ENCODE peak calls at places on chromosomes 4 and X, in four cellular contexts. One of them, this sample, is unnamed.

GRCh38 chr4:76708986-76709385 is 189.0 kb downstream of the SOWAHB start:
- DNase-seq in upper lobe of left lung: no peak
- DNase-seq in stimulated activated CD4-positive, alpha-beta T cell treated with anti-CD3 and anti-CD28 coated beads, Interleukin-15, amount 100 ng/mL, for 24 hours: no peak
- DNase-seq in breast epithelium: no peak
- DNase-seq in this sample: no peak

GRCh38 chrX:70026112-70026850 is 23.5 kb downstream of the AWAT2 start:
- DNase-seq in upper lobe of left lung: no peak
- DNase-seq in breast epithelium: no peak
- DNase-seq in stimulated activated CD4-positive, alpha-beta T cell treated with anti-CD3 and anti-CD28 coated beads, Interleukin-15, amount 100 ng/mL, for 24 hours: no peak
- DNase-seq in this sample: no peak

GRCh38 chrX:55717521-55718497 is at the start of gene RRAGB:
- DNase-seq in upper lobe of left lung: peak; percentile 96
- DNase-seq in stimulated activated CD4-positive, alpha-beta T cell treated with anti-CD3 and anti-CD28 coated beads, Interleukin-15, amount 100 ng/mL, for 24 hours: peak; percentile 91
- DNase-seq in breast epithelium: peak; percentile 95
- DNase-seq in this sample: peak; percentile 73

GRCh38 chrX:111445485-111445884 is 33.5 kb upstream of the DCX start:
- DNase-seq in upper lobe of left lung: no peak
- DNase-seq in breast epithelium: no peak
- DNase-seq in stimulated activated CD4-positive, alpha-beta T cell treated with anti-CD3 and anti-CD28 coated beads, Interleukin-15, amount 100 ng/mL, for 24 hours: no peak
- DNase-seq in this sample: no peak

GRCh38 chrX:129762448-129762847 is 17.3 kb upstream of the SASH3 start:
- DNase-seq in stimulated activated CD4-positive, alpha-beta T cell treated with anti-CD3 and anti-CD28 coated beads, Interleukin-15, amount 100 ng/mL, for 24 hours: no peak
- DNase-seq in breast epithelium: no peak
- DNase-seq in upper lobe of left lung: no peak
- DNase-seq in this sample: no peak

GRCh38 chr4:109046549-109047171 is 255.8 kb downstream of the COL25A1 start:
- DNase-seq in upper lobe of left lung: no peak
- DNase-seq in breast epithelium: no peak
- DNase-seq in stimulated activated CD4-positive, alpha-beta T cell treated with anti-CD3 and anti-CD28 coated beads, Interleukin-15, amount 100 ng/mL, for 24 hours: no peak
- DNase-seq in this sample: no peak

GRCh38 chr4:64781737-64782326 is 372.6 kb upstream of the TECRL start:
- DNase-seq in stimulated activated CD4-positive, alpha-beta T cell treated with anti-CD3 and anti-CD28 coated beads, Interleukin-15, amount 100 ng/mL, for 24 hours: no peak
- DNase-seq in upper lobe of left lung: no peak
- DNase-seq in breast epithelium: no peak
- DNase-seq in this sample: no peak

GRCh38 chr4:174262624-174263444 is 20.6 kb downstream of the FBXO8 start:
- DNase-seq in upper lobe of left lung: no peak
- DNase-seq in breast epithelium: no peak
- DNase-seq in stimulated activated CD4-positive, alpha-beta T cell treated with anti-CD3 and anti-CD28 coated beads, Interleukin-15, amount 100 ng/mL, for 24 hours: no peak
- DNase-seq in this sample: no peak

GRCh38 chrX:102154900-102155805 is 624 bp downstream of the BEX5 start:
- DNase-seq in breast epithelium: no peak
- DNase-seq in upper lobe of left lung: no peak
- DNase-seq in stimulated activated CD4-positive, alpha-beta T cell treated with anti-CD3 and anti-CD28 coated beads, Interleukin-15, amount 100 ng/mL, for 24 hours: peak; percentile 40
- DNase-seq in this sample: no peak

GRCh38 chrX:111837226-111837625 is 38.8 kb upstream of the TRPC5OS start:
- DNase-seq in breast epithelium: no peak
- DNase-seq in stimulated activated CD4-positive, alpha-beta T cell treated with anti-CD3 and anti-CD28 coated beads, Interleukin-15, amount 100 ng/mL, for 24 hours: no peak
- DNase-seq in upper lobe of left lung: no peak
- DNase-seq in this sample: no peak

GRCh38 chrX:95733426-95733825 is 951.2 kb upstream of the DIAPH2 start:
- DNase-seq in breast epithelium: no peak
- DNase-seq in upper lobe of left lung: no peak
- DNase-seq in stimulated activated CD4-positive, alpha-beta T cell treated with anti-CD3 and anti-CD28 coated beads, Interleukin-15, amount 100 ng/mL, for 24 hours: no peak
- DNase-seq in this sample: no peak

GRCh38 chr4:104394409-104394813 is 100.3 kb downstream of the CXXC4 start:
- DNase-seq in breast epithelium: no peak
- DNase-seq in upper lobe of left lung: no peak
- DNase-seq in stimulated activated CD4-positive, alpha-beta T cell treated with anti-CD3 and anti-CD28 coated beads, Interleukin-15, amount 100 ng/mL, for 24 hours: no peak
- DNase-seq in this sample: no peak

GRCh38 chr4:54228563-54229501 is at the start of gene PDGFRA:
- DNase-seq in breast epithelium: peak; percentile 60
- DNase-seq in stimulated activated CD4-positive, alpha-beta T cell treated with anti-CD3 and anti-CD28 coated beads, Interleukin-15, amount 100 ng/mL, for 24 hours: no peak
- DNase-seq in upper lobe of left lung: no peak
- DNase-seq in this sample: peak; percentile 97

GRCh38 chr4:103424853-103425252 is 226.7 kb upstream of the CENPE start:
- DNase-seq in upper lobe of left lung: no peak
- DNase-seq in stimulated activated CD4-positive, alpha-beta T cell treated with anti-CD3 and anti-CD28 coated beads, Interleukin-15, amount 100 ng/mL, for 24 hours: no peak
- DNase-seq in breast epithelium: no peak
- DNase-seq in this sample: no peak

GRCh38 chrX:145178268-145178667 is 69.0 kb upstream of the SPANXN1 start:
- DNase-seq in stimulated activated CD4-positive, alpha-beta T cell treated with anti-CD3 and anti-CD28 coated beads, Interleukin-15, amount 100 ng/mL, for 24 hours: no peak
- DNase-seq in breast epithelium: no peak
- DNase-seq in upper lobe of left lung: no peak
- DNase-seq in this sample: no peak

GRCh38 chr4:1187182-1187581 is 14.8 kb upstream of the SPON2 start:
- DNase-seq in stimulated activated CD4-positive, alpha-beta T cell treated with anti-CD3 and anti-CD28 coated beads, Interleukin-15, amount 100 ng/mL, for 24 hours: no peak
- DNase-seq in upper lobe of left lung: no peak
- DNase-seq in breast epithelium: peak; percentile 16
- DNase-seq in this sample: no peak

GRCh38 chr4:5753766-5754528 is 42.9 kb downstream of the EVC start:
- DNase-seq in breast epithelium: no peak
- DNase-seq in stimulated activated CD4-positive, alpha-beta T cell treated with anti-CD3 and anti-CD28 coated beads, Interleukin-15, amount 100 ng/mL, for 24 hours: no peak
- DNase-seq in upper lobe of left lung: no peak
- DNase-seq in this sample: peak; percentile 57

GRCh38 chr4:91936301-91936700 is 367.5 kb upstream of the GRID2 start:
- DNase-seq in breast epithelium: no peak
- DNase-seq in upper lobe of left lung: no peak
- DNase-seq in stimulated activated CD4-positive, alpha-beta T cell treated with anti-CD3 and anti-CD28 coated beads, Interleukin-15, amount 100 ng/mL, for 24 hours: no peak
- DNase-seq in this sample: no peak

GRCh38 chr4:43066415-43066814 is 173.9 kb downstream of the GRXCR1 start:
- DNase-seq in upper lobe of left lung: no peak
- DNase-seq in breast epithelium: no peak
- DNase-seq in stimulated activated CD4-positive, alpha-beta T cell treated with anti-CD3 and anti-CD28 coated beads, Interleukin-15, amount 100 ng/mL, for 24 hours: no peak
- DNase-seq in this sample: no peak

GRCh38 chr4:155529197-155529596 is 137.5 kb upstream of the GUCY1A1 start:
- DNase-seq in breast epithelium: no peak
- DNase-seq in upper lobe of left lung: no peak
- DNase-seq in stimulated activated CD4-positive, alpha-beta T cell treated with anti-CD3 and anti-CD28 coated beads, Interleukin-15, amount 100 ng/mL, for 24 hours: peak; percentile 3
- DNase-seq in this sample: no peak

GRCh38 chr4:105686571-105686970 is 21.9 kb downstream of the INTS12 start:
- DNase-seq in breast epithelium: no peak
- DNase-seq in upper lobe of left lung: no peak
- DNase-seq in stimulated activated CD4-positive, alpha-beta T cell treated with anti-CD3 and anti-CD28 coated beads, Interleukin-15, amount 100 ng/mL, for 24 hours: no peak
- DNase-seq in this sample: no peak

GRCh38 chr4:96543346-96543745 is 703.5 kb downstream of the PDHA2 start:
- DNase-seq in upper lobe of left lung: no peak
- DNase-seq in breast epithelium: no peak
- DNase-seq in stimulated activated CD4-positive, alpha-beta T cell treated with anti-CD3 and anti-CD28 coated beads, Interleukin-15, amount 100 ng/mL, for 24 hours: no peak
- DNase-seq in this sample: no peak

GRCh38 chr4:74378573-74378972 is 13.6 kb downstream of the EREG start:
- DNase-seq in upper lobe of left lung: no peak
- DNase-seq in breast epithelium: no peak
- DNase-seq in stimulated activated CD4-positive, alpha-beta T cell treated with anti-CD3 and anti-CD28 coated beads, Interleukin-15, amount 100 ng/mL, for 24 hours: no peak
- DNase-seq in this sample: no peak